ENCODE peak calls at places on chromosomes 16 and 17, in nine cellular contexts. Y, I, E, P, W, G, A, S and Q are unnamed samples. For H3K27me3, the result is how much of the 10 kb centered on the place peaks cover.

GRCh38 chr17:42833771-42834422 is 700 bp downstream of the PSME3 start:
- DNase-seq in S (no peak), G (peak), A (no peak), I (no peak), W (no peak), P (no peak), E (peak), Y (peak), Q (no peak)

GRCh38 chr17:35713069-35713728 is 18.2 kb upstream of the RASL10B start:
- DNase-seq in A (no peak), W (no peak), S (no peak), E (no peak), G (peak), I (no peak), Y (no peak), P (no peak), Q (no peak)

GRCh38 chr16:85537795-85538401 is 75.2 kb upstream of the GSE1 start:
- DNase-seq in G (no peak), Y (no peak), A (no peak), P (no peak), S (no peak), W (no peak), E (no peak), I (no peak), Q (no peak)

GRCh38 chr16:12532871-12533610 is 270.6 kb downstream of the CPPED1 start:
- DNase-seq in Y (no peak), E (peak), S (no peak), A (no peak), P (no peak), W (no peak), G (no peak), I (no peak), Q (peak)

GRCh38 chr17:43540821-43541674 is 5.1 kb downstream of the ETV4 start:
- DNase-seq in G (no peak), Y (peak), I (no peak), A (no peak), S (no peak), W (no peak), E (no peak), P (no peak), Q (no peak)

GRCh38 chr17:28370035-28370743 is at the start of gene VTN:
- DNase-seq in P (no peak), A (no peak), G (no peak), W (no peak), E (no peak), S (no peak), Y (peak), I (no peak), Q (no peak)

GRCh38 chr17:74271281-74271680 is 2.8 kb upstream of the DNAI2 start:
- DNase-seq in P (no peak), Y (no peak), S (no peak), E (no peak), A (no peak), W (no peak), I (no peak), G (no peak), Q (no peak)

GRCh38 chr17:41624208-41625101 is at the start of gene KRT17:
- DNase-seq in Y (no peak), E (no peak), I (no peak), P (no peak), S (no peak), A (no peak), W (peak), G (no peak), Q (no peak)

GRCh38 chr16:85136705-85137322 is 24.5 kb upstream of the CIBAR2 start:
- DNase-seq in A (peak), W (no peak), Y (no peak), P (peak), S (peak), G (no peak), E (no peak), I (peak), Q (no peak)

GRCh38 chr16:64162613-64163375 is 959.1 kb downstream of the CDH11 start:
- DNase-seq in Y (no peak), I (no peak), W (no peak), S (no peak), A (no peak), G (peak), P (no peak), E (no peak), Q (no peak)

GRCh38 chr17:63649813-63650212 is 27.6 kb downstream of the MAP3K3 start:
- DNase-seq in Y (no peak), S (no peak), G (no peak), I (no peak), E (no peak), W (no peak), A (no peak), P (no peak), Q (no peak)

GRCh38 chr16:263944-264343 is 11.8 kb downstream of the RGS11 start:
- DNase-seq in E (no peak), W (no peak), A (no peak), G (no peak), I (no peak), P (no peak), Y (no peak), S (no peak), Q (no peak)

GRCh38 chr16:263182-263774 is 12.5 kb downstream of the RGS11 start:
- DNase-seq in G (no peak), W (no peak), Y (no peak), I (no peak), S (no peak), E (no peak), A (no peak), P (no peak), Q (no peak)

GRCh38 chr16:260326-260725 is 15.4 kb downstream of the RGS11 start:
- DNase-seq in S (no peak), A (no peak), E (no peak), G (no peak), P (no peak), Y (no peak), I (no peak), W (no peak), Q (no peak)

GRCh38 chr16:261031-261691 is 14.6 kb downstream of the RGS11 start:
- DNase-seq in Y (no peak), P (no peak), E (no peak), S (no peak), G (no peak), W (no peak), A (no peak), I (no peak), Q (no peak)

GRCh38 chr16:262121-262745 is 13.5 kb downstream of the RGS11 start:
- DNase-seq in E (no peak), W (no peak), A (no peak), P (no peak), Y (no peak), S (no peak), G (no peak), I (no peak), Q (no peak)
- TF ChIP-seq CTCF in E (no peak), W (no peak), A (no peak), P (no peak), Y (no peak), S (no peak), G (no peak), I (no peak), Q (no peak)

GRCh38 chr16:711084-711483 is 3.8 kb upstream of the METRN start:
- DNase-seq in P (no peak), E (no peak), W (no peak), A (no peak), G (no peak), Y (no peak), I (no peak), S (no peak), Q (no peak)
- H3K27me3 ChIP-seq in P (under half), E (under half), W (under half), A (under half), G (under half), Y (half or more), I (half or more), S (under half), Q (under half)

GRCh38 chr16:57485916-57486857 is at the start of gene DOK4:
- DNase-seq in E (peak), Y (peak), W (peak), I (peak), G (peak), S (peak), P (peak), A (peak), Q (peak)

GRCh38 chr16:57484515-57485005 is 1.7 kb downstream of the DOK4 start:
- DNase-seq in P (no peak), G (no peak), W (no peak), Y (no peak), E (no peak), I (no peak), A (no peak), S (no peak), Q (no peak)

GRCh38 chr16:57482845-57483545 is 3.3 kb downstream of the DOK4 start:
- DNase-seq in Y (no peak), A (no peak), W (peak), P (no peak), S (no peak), I (peak), G (no peak), E (no peak), Q (no peak)

GRCh38 chr16:57485091-57485915 is 990 bp downstream of the DOK4 start:
- DNase-seq in A (peak), W (peak), P (no peak), G (no peak), E (no peak), S (peak), I (peak), Y (no peak), Q (no peak)

DNA sequence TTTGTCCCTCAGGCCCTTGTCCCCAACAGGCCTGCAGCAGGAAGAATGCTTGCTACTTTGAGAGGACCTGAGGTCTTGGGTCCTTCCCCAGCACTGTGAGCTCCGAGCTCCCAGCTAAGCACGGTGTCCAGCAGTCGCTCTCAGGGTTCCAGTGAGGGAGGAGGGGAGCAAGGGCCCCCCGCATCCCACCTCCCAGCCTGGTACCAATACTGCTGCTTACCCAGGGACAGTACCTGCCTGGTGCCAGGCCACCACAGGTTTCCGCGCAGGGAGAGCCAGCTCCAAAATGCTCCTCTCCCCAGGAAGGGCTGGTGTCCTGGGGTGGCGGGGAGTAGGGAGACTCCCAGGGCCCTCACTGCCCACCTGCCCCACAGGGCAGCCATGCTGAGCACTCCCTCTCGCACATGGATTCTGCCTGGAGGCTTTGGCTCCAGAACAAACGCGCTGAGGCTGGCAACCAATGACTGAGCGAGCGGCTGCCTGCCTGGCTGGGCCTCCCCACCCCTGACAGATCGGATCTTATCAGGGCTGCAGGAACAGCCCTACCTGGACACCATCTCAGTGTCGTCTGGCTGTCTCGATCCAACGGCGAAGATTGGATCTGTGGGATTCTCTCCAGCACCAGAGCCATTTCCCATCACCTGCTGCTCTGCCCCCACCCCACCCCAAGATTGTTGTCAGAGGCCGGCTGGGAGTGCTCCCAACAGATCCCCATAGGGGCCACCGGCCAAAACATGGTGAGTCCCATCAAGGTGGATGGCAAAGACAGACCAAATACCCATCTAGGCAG is 2.4 kb downstream of the DOK4 start:
- DNase-seq in Y (no peak), I (peak), G (no peak), W (no peak), A (no peak), E (no peak), P (no peak), S (no peak), Q (no peak)
- H3K27ac ChIP-seq in Y (no peak), I (no peak), G (no peak), W (no peak), A (no peak), E (no peak), P (peak), S (no peak), Q (no peak)

GRCh38 chr16:8914098-8914497 is 31.9 kb downstream of the LITAFD start:
- DNase-seq in G (no peak), P (no peak), I (no peak), Y (no peak), W (no peak), A (no peak), S (no peak), E (no peak), Q (no peak)
- TF ChIP-seq CTCF in G (no peak), P (no peak), I (no peak), Y (no peak), W (no peak), A (no peak), S (no peak), E (no peak), Q (no peak)

DNA sequence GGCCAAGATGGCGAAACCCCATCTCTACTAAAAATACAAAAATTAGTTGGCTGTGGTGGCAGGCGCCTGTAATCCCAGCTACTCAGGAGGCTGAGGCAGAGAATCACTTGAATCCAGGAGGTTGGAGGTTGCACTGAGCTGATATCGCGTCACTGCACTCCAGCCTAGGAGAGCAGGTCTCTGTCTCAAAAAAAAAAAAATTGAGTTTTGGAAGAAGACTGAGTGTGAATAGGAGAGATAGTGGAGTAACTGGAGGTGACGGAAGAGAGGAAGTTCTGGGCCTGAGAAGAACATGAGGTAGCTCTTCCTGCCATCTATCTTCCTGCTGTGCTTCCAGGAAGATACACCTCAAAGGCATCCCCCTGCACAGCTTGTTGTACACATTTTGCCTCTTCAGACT is 11.4 kb downstream of the HOXB1 start:
- DNase-seq in S (no peak), I (no peak), A (no peak), E (no peak), W (no peak), G (no peak), Y (no peak), P (no peak), Q (no peak)
- H3K27me3 ChIP-seq in S (under half), I (half or more), A (under half), E (under half), W (under half), G (under half), Y (half or more), P (under half), Q (under half)

GRCh38 chr17:40124279-40125141 is 2.7 kb downstream of the MSL1 start:
- DNase-seq in I (no peak), W (no peak), S (no peak), E (peak), P (no peak), A (peak), G (no peak), Y (no peak), Q (no peak)
- H3K27ac ChIP-seq in I (peak), W (peak), S (peak), E (peak), P (peak), A (peak), G (peak), Y (no peak), Q (no peak)

GRCh38 chr16:87918314-87918713 is 18.0 kb downstream of the CA5A start:
- DNase-seq in W (no peak), E (no peak), Y (no peak), S (peak), A (no peak), I (no peak), P (peak), G (no peak), Q (no peak)

GRCh38 chr16:87918866-87919680 is 17.3 kb downstream of the CA5A start:
- DNase-seq in S (peak), G (no peak), W (no peak), P (peak), E (no peak), A (no peak), I (no peak), Y (no peak), Q (no peak)

GRCh38 chr16:87917503-87917902 is 18.8 kb downstream of the CA5A start:
- DNase-seq in W (no peak), I (no peak), E (no peak), G (no peak), S (no peak), Y (no peak), P (no peak), A (no peak), Q (no peak)

GRCh38 chr16:87914326-87914725 is 22.0 kb downstream of the CA5A start:
- DNase-seq in W (no peak), Y (no peak), S (no peak), E (no peak), I (no peak), P (no peak), A (no peak), G (no peak), Q (no peak)

GRCh38 chr16:87914812-87915211 is 21.5 kb downstream of the CA5A start:
- DNase-seq in A (no peak), W (no peak), P (no peak), Y (no peak), S (no peak), E (no peak), I (no peak), G (no peak), Q (no peak)
- TF ChIP-seq CTCF in A (no peak), W (no peak), P (no peak), Y (no peak), S (no peak), E (no peak), I (no peak), G (no peak), Q (no peak)

GRCh38 chr17:5118219-5118618 is 2.4 kb downstream of the USP6 start:
- DNase-seq in I (no peak), S (no peak), G (no peak), E (no peak), Y (no peak), A (no peak), P (no peak), W (peak), Q (no peak)

GRCh38 chr17:5121186-5121841 is 5.5 kb downstream of the USP6 start:
- DNase-seq in G (no peak), E (no peak), Y (no peak), I (no peak), A (no peak), S (peak), W (peak), P (no peak), Q (no peak)

GRCh38 chr17:5122586-5123342 is 6.9 kb downstream of the USP6 start:
- DNase-seq in Y (peak), A (no peak), I (no peak), E (no peak), P (no peak), S (peak), G (no peak), W (peak), Q (no peak)

GRCh38 chr17:5123343-5124124 is 7.7 kb downstream of the USP6 start:
- DNase-seq in A (peak), P (no peak), G (no peak), I (no peak), W (peak), S (peak), E (no peak), Y (no peak), Q (no peak)

GRCh38 chr17:5120036-5120435 is 4.2 kb downstream of the USP6 start:
- DNase-seq in G (no peak), A (no peak), P (no peak), S (no peak), E (no peak), Y (no peak), I (no peak), W (peak), Q (no peak)
- H3K27me3 ChIP-seq in G (under half), A (under half), P (under half), S (under half), E (under half), Y (under half), I (half or more), W (under half), Q (under half)